ENCODE peak calls at places on chromosomes 13 and 19, in ten cellular contexts. One of them, this sample, is unnamed.

GRCh38 chr19:57004418-57004817 is 115.4 kb upstream of the USP29 start:
- DNase-seq in lower leg skin: peak
- DNase-seq in tibial nerve: no peak
- DNase-seq in bronchial epithelial cell: no peak
- DNase-seq in Calu3: no peak
- DNase-seq in HL-60: no peak
- DNase-seq in upper lobe of left lung: no peak
- DNase-seq in ecto neural progenitor cell: no peak
- DNase-seq in small intestine: no peak
- DNase-seq in trophoblast cell: no peak
- DNase-seq in this sample: no peak

GRCh38 chr13:29782798-29783197 is 67.6 kb downstream of the UBL3 start:
- DNase-seq in lower leg skin: no peak
- DNase-seq in tibial nerve: no peak
- DNase-seq in bronchial epithelial cell: no peak
- DNase-seq in Calu3: no peak
- DNase-seq in HL-60: no peak
- DNase-seq in upper lobe of left lung: no peak
- DNase-seq in ecto neural progenitor cell: no peak
- DNase-seq in small intestine: no peak
- DNase-seq in trophoblast cell: no peak
- DNase-seq in this sample: no peak

GRCh38 chr19:2239771-2240770 is 3.4 kb downstream of the SF3A2 start:
- DNase-seq in lower leg skin: no peak
- DNase-seq in tibial nerve: no peak
- DNase-seq in bronchial epithelial cell: no peak
- DNase-seq in Calu3: no peak
- DNase-seq in HL-60: no peak
- DNase-seq in upper lobe of left lung: peak
- DNase-seq in ecto neural progenitor cell: no peak
- DNase-seq in small intestine: no peak
- DNase-seq in trophoblast cell: no peak
- DNase-seq in this sample: no peak

GRCh38 chr19:3506384-3507340 is 551 bp downstream of the FZR1 start:
- DNase-seq in lower leg skin: peak
- DNase-seq in tibial nerve: no peak
- DNase-seq in bronchial epithelial cell: no peak
- DNase-seq in Calu3: no peak
- DNase-seq in HL-60: no peak
- DNase-seq in upper lobe of left lung: peak
- DNase-seq in ecto neural progenitor cell: peak
- DNase-seq in small intestine: peak
- DNase-seq in trophoblast cell: no peak
- DNase-seq in this sample: peak

GRCh38 chr19:31356587-31357314 is 7.5 kb upstream of the TSHZ3 start:
- DNase-seq in lower leg skin: no peak
- DNase-seq in tibial nerve: no peak
- DNase-seq in bronchial epithelial cell: no peak
- DNase-seq in Calu3: no peak
- DNase-seq in HL-60: no peak
- DNase-seq in upper lobe of left lung: peak
- DNase-seq in ecto neural progenitor cell: peak
- DNase-seq in small intestine: peak
- DNase-seq in trophoblast cell: no peak
- DNase-seq in this sample: no peak

GRCh38 chr19:33496016-33496415 is 25.6 kb downstream of the PEPD start:
- DNase-seq in lower leg skin: no peak
- DNase-seq in tibial nerve: no peak
- DNase-seq in bronchial epithelial cell: no peak
- DNase-seq in Calu3: no peak
- DNase-seq in HL-60: no peak
- DNase-seq in upper lobe of left lung: no peak
- DNase-seq in ecto neural progenitor cell: no peak
- DNase-seq in small intestine: no peak
- DNase-seq in trophoblast cell: no peak
- DNase-seq in this sample: no peak

GRCh38 chr19:50759886-50760285 is 10.4 kb upstream of the GPR32 start:
- DNase-seq in lower leg skin: no peak
- DNase-seq in tibial nerve: no peak
- DNase-seq in bronchial epithelial cell: peak
- DNase-seq in Calu3: no peak
- DNase-seq in HL-60: no peak
- DNase-seq in upper lobe of left lung: no peak
- DNase-seq in ecto neural progenitor cell: no peak
- DNase-seq in small intestine: no peak
- DNase-seq in trophoblast cell: peak
- DNase-seq in this sample: no peak

GRCh38 chr19:42051166-42052115 is 18.6 kb downstream of the GRIK5 start:
- DNase-seq in lower leg skin: no peak
- DNase-seq in tibial nerve: no peak
- DNase-seq in bronchial epithelial cell: peak
- DNase-seq in Calu3: peak
- DNase-seq in HL-60: no peak
- DNase-seq in upper lobe of left lung: no peak
- DNase-seq in ecto neural progenitor cell: no peak
- DNase-seq in small intestine: peak
- DNase-seq in trophoblast cell: peak
- DNase-seq in this sample: no peak

GRCh38 chr13:35953537-35954206 is 177.5 kb downstream of the DCLK1 start:
- DNase-seq in lower leg skin: peak
- DNase-seq in tibial nerve: peak
- DNase-seq in bronchial epithelial cell: peak
- DNase-seq in Calu3: peak
- DNase-seq in HL-60: peak
- DNase-seq in upper lobe of left lung: peak
- DNase-seq in ecto neural progenitor cell: peak
- DNase-seq in small intestine: peak
- DNase-seq in trophoblast cell: peak
- DNase-seq in this sample: no peak

GRCh38 chr13:61410669-61411297 is 4.9 kb downstream of the PCDH20 start:
- DNase-seq in lower leg skin: no peak
- DNase-seq in tibial nerve: no peak
- DNase-seq in bronchial epithelial cell: peak
- DNase-seq in Calu3: no peak
- DNase-seq in HL-60: no peak
- DNase-seq in upper lobe of left lung: no peak
- DNase-seq in ecto neural progenitor cell: no peak
- DNase-seq in small intestine: peak
- DNase-seq in trophoblast cell: no peak
- DNase-seq in this sample: no peak

GRCh38 chr19:42122691-42123607 is 9.3 kb downstream of the POU2F2 start:
- DNase-seq in lower leg skin: no peak
- DNase-seq in tibial nerve: no peak
- DNase-seq in bronchial epithelial cell: no peak
- DNase-seq in Calu3: no peak
- DNase-seq in HL-60: no peak
- DNase-seq in upper lobe of left lung: no peak
- DNase-seq in ecto neural progenitor cell: no peak
- DNase-seq in small intestine: no peak
- DNase-seq in trophoblast cell: no peak
- DNase-seq in this sample: no peak

GRCh38 chr19:609001-609340 is 19.3 kb downstream of the HCN2 start:
- DNase-seq in lower leg skin: peak
- DNase-seq in tibial nerve: no peak
- DNase-seq in bronchial epithelial cell: no peak
- DNase-seq in Calu3: peak
- DNase-seq in HL-60: no peak
- DNase-seq in upper lobe of left lung: peak
- DNase-seq in ecto neural progenitor cell: no peak
- DNase-seq in small intestine: no peak
- DNase-seq in trophoblast cell: no peak
- DNase-seq in this sample: no peak

GRCh38 chr19:18745012-18745735 is 45.9 kb downstream of the COMP start:
- DNase-seq in lower leg skin: no peak
- DNase-seq in tibial nerve: no peak
- DNase-seq in bronchial epithelial cell: no peak
- DNase-seq in Calu3: no peak
- DNase-seq in HL-60: no peak
- DNase-seq in upper lobe of left lung: no peak
- DNase-seq in ecto neural progenitor cell: no peak
- DNase-seq in small intestine: no peak
- DNase-seq in trophoblast cell: no peak
- DNase-seq in this sample: no peak

GRCh38 chr19:18278521-18279265 is 2.7 kb downstream of the JUND start:
- DNase-seq in lower leg skin: no peak
- DNase-seq in tibial nerve: no peak
- DNase-seq in bronchial epithelial cell: no peak
- DNase-seq in Calu3: peak
- DNase-seq in HL-60: peak
- DNase-seq in upper lobe of left lung: no peak
- DNase-seq in ecto neural progenitor cell: no peak
- DNase-seq in small intestine: peak
- DNase-seq in trophoblast cell: peak
- DNase-seq in this sample: peak

GRCh38 chr13:97191615-97192014 is 30.5 kb upstream of the MBNL2 start:
- DNase-seq in lower leg skin: no peak
- DNase-seq in tibial nerve: no peak
- DNase-seq in bronchial epithelial cell: no peak
- DNase-seq in Calu3: no peak
- DNase-seq in HL-60: no peak
- DNase-seq in upper lobe of left lung: no peak
- DNase-seq in ecto neural progenitor cell: no peak
- DNase-seq in small intestine: no peak
- DNase-seq in trophoblast cell: no peak
- DNase-seq in this sample: no peak

GRCh38 chr19:1223018-1223855 is 14.6 kb downstream of the CBARP start:
- DNase-seq in lower leg skin: no peak
- DNase-seq in tibial nerve: no peak
- DNase-seq in bronchial epithelial cell: peak
- DNase-seq in Calu3: peak
- DNase-seq in HL-60: no peak
- DNase-seq in upper lobe of left lung: no peak
- DNase-seq in ecto neural progenitor cell: no peak
- DNase-seq in small intestine: peak
- DNase-seq in trophoblast cell: peak
- DNase-seq in this sample: no peak

This sample was measured in effector memory CD8-positive, alpha-beta T cell.